ENCODE peak calls at places on chromosome 14, in ten cellular contexts. O is DMS 273 treated with DMSO at 0.1 percent for 48 hours; J is transverse colon; V is activated CD4-positive, alpha-beta T cell treated with anti-CD3 and anti-CD28 coated beads, Interleukin-2, amount 50 U/mL, for 48 hours; W is GM12865; H is HT1080; Q is hippocampal formation; S is RWPE1; T is NCI-H187 treated with DMSO at 0.1 percent for 48 hours; B is AG10803. Z is an unnamed sample.
A peak's percentile ranks its signal among the peaks of the same experiment; 100 is the strongest.

GRCh38 chr14:50763386-50764007 is 67.5 kb downstream of the NIN start:
- DNase-seq in T (no peak), J (no peak), V (no peak), O (no peak), B (peak; percentile 97), H (no peak), Q (no peak), S (no peak), W (no peak), Z (no peak)

GRCh38 chr14:52185178-52185577 is 82.3 kb upstream of the PTGDR start:
- DNase-seq in S (no peak), J (no peak), Q (no peak), V (no peak), O (no peak), H (no peak), B (no peak), W (no peak), T (no peak), Z (no peak)

GRCh38 chr14:61438860-61439765 is 117.7 kb downstream of the PRKCH start:
- DNase-seq in S (peak; percentile 44), Q (peak; percentile 10), O (no peak), B (peak; percentile 59), H (peak; percentile 52), W (peak; percentile 89), J (peak; percentile 36), T (no peak), V (peak; percentile 51), Z (no peak)

GRCh38 chr14:69270795-69271708 is 11.1 kb downstream of the GALNT16 start:
- DNase-seq in B (no peak), W (no peak), J (no peak), O (no peak), T (no peak), H (peak; percentile 80), S (no peak), Q (no peak), V (no peak), Z (no peak)

GRCh38 chr14:22966783-22967269 is 9.9 kb upstream of the HAUS4 start:
- DNase-seq in O (no peak), W (no peak), V (no peak), B (no peak), H (no peak), T (no peak), S (no peak), J (no peak), Q (no peak), Z (no peak)

GRCh38 chr14:24634158-24634557 is at the start of gene GZMB:
- DNase-seq in Q (no peak), T (no peak), J (peak; percentile 19), S (no peak), H (peak; percentile 59), W (peak; percentile 37), V (peak; percentile 76), B (no peak), O (no peak), Z (no peak)

GRCh38 chr14:24403294-24404013 is 4.7 kb downstream of the NYNRIN start:
- DNase-seq in J (no peak), V (no peak), O (no peak), B (peak; percentile 61), S (no peak), Q (no peak), T (no peak), W (no peak), H (no peak), Z (no peak)

GRCh38 chr14:58861546-58861945 is 223.8 kb downstream of the DACT1 start:
- DNase-seq in S (no peak), H (no peak), O (no peak), W (no peak), V (no peak), B (peak; percentile 27), J (no peak), Q (no peak), T (no peak), Z (no peak)

GRCh38 chr14:52730708-52731111 is 744 bp downstream of the STYX start:
- DNase-seq in S (no peak), J (no peak), V (no peak), W (no peak), T (no peak), O (no peak), H (peak; percentile 31), B (peak; percentile 11), Q (no peak), Z (no peak)

GRCh38 chr14:24224618-24225071 is 7.5 kb downstream of the NEDD8 start:
- DNase-seq in O (no peak), B (peak; percentile 98), J (no peak), T (no peak), W (no peak), Q (no peak), V (no peak), H (peak; percentile 89), S (peak; percentile 78), Z (no peak)

GRCh38 chr14:23719225-23719985 is 83.2 kb downstream of the DHRS2 start:
- DNase-seq in B (no peak), S (no peak), W (no peak), J (no peak), H (no peak), Q (no peak), T (no peak), V (no peak), O (no peak), Z (no peak)

GRCh38 chr14:92615451-92615850 is 101.9 kb downstream of the RIN3 start:
- DNase-seq in W (peak; percentile 82), S (no peak), O (no peak), V (peak; percentile 47), Q (no peak), B (no peak), T (no peak), J (no peak), H (no peak), Z (no peak)

GRCh38 chr14:94041551-94042346 is 15.6 kb downstream of the OTUB2 start:
- DNase-seq in V (no peak), O (no peak), T (no peak), S (no peak), W (no peak), Q (no peak), H (no peak), J (no peak), B (peak; percentile 86), Z (no peak)

GRCh38 chr14:66288511-66288910 is 197.7 kb upstream of the CCDC196 start:
- DNase-seq in T (no peak), Q (no peak), H (peak; percentile 49), O (no peak), S (no peak), V (no peak), J (no peak), W (no peak), B (no peak), Z (no peak)

GRCh38 chr14:101535232-101535631 is 26.1 kb upstream of the DIO3 start:
- DNase-seq in S (no peak), Q (no peak), H (no peak), J (peak; percentile 27), B (no peak), T (no peak), V (no peak), W (no peak), O (no peak), Z (no peak)

GRCh38 chr14:62706217-62706616 is 339.0 kb downstream of the KCNH5 start:
- DNase-seq in W (no peak), B (no peak), Q (no peak), V (no peak), J (no peak), O (no peak), S (no peak), T (no peak), H (no peak), Z (no peak)

GRCh38 chr14:56378474-56378873 is 201.1 kb upstream of the TMEM260 start:
- DNase-seq in J (no peak), H (peak; percentile 52), O (no peak), B (peak; percentile 51), W (no peak), T (no peak), Q (no peak), V (no peak), S (peak; percentile 81), Z (no peak)

GRCh38 chr14:23294734-23295561 is 7.7 kb downstream of the PPP1R3E start:
- DNase-seq in W (peak; percentile 70), O (peak; percentile 12), H (peak; percentile 39), V (peak; percentile 57), J (peak; percentile 33), S (no peak), B (peak; percentile 55), Q (peak; percentile 40), T (no peak), Z (no peak)

GRCh38 chr14:70002589-70003240 is 123.5 kb downstream of the SMOC1 start:
- DNase-seq in O (no peak), Q (no peak), T (no peak), J (no peak), W (no peak), V (no peak), S (no peak), B (no peak), H (no peak), Z (no peak)

GRCh38 chr14:55481769-55482168 is 41.4 kb upstream of the TBPL2 start:
- DNase-seq in B (no peak), O (no peak), S (no peak), W (no peak), J (no peak), H (no peak), Q (no peak), T (no peak), V (no peak), Z (no peak)